ENCODE peak calls at places on chromosomes 5 and 9, in eight cellular contexts. D is brain microvascular endothelial cell, A is uterus, H is right atrium auricular region, R is lung, I is body of pancreas, P is endodermal cell, W is GM23248. K is an unnamed sample.
A peak's percentile ranks its signal among the peaks of the same experiment; 100 is the strongest.

GRCh38 chr5:103258957-103259704 is 568 bp downstream of the MACIR start:
- DNase-seq in D (peak; percentile 13), A (peak; percentile 45), H (no peak), R (peak; percentile 63), I (peak; percentile 54), P (peak; percentile 90), W (peak; percentile 74), K (peak; percentile 63)

GRCh38 chr5:132388244-132389050 is 18.9 kb downstream of the SLC22A5 start:
- DNase-seq in D (no peak), A (peak; percentile 60), H (no peak), R (no peak), I (no peak), P (peak; percentile 36), W (peak; percentile 51), K (no peak)

GRCh38 chr5:139651502-139651862 is 3.3 kb downstream of the CXXC5 start:
- DNase-seq in D (no peak), A (no peak), H (no peak), R (no peak), I (no peak), P (no peak), W (peak; percentile 63), K (peak; percentile 57)

GRCh38 chr5:63648376-63648775 is 313.9 kb downstream of the HTR1A start:
- DNase-seq in D (no peak), A (no peak), H (no peak), R (no peak), I (no peak), P (no peak), W (no peak), K (no peak)

GRCh38 chr9:87498046-87498815 is 564 bp downstream of the DAPK1 start:
- DNase-seq in D (no peak), A (peak; percentile 40), H (no peak), R (peak; percentile 64), I (peak; percentile 70), P (peak; percentile 88), W (peak; percentile 34), K (peak; percentile 42)

GRCh38 chr5:116137544-116138378 is 52.9 kb downstream of the COMMD10 start:
- DNase-seq in D (peak; percentile 35), A (no peak), H (no peak), R (no peak), I (no peak), P (no peak), W (peak; percentile 71), K (no peak)

GRCh38 chr5:180673371-180674252 is 24.2 kb upstream of the FLT4 start:
- DNase-seq in D (no peak), A (no peak), H (no peak), R (no peak), I (no peak), P (peak; percentile 74), W (no peak), K (no peak)

GRCh38 chr5:37111426-37112382 is 137.5 kb downstream of the CPLANE1 start:
- DNase-seq in D (no peak), A (no peak), H (no peak), R (no peak), I (no peak), P (no peak), W (no peak), K (no peak)

GRCh38 chr9:68705636-68706578 is 867 bp downstream of the PIP5K1B start:
- DNase-seq in D (no peak), A (no peak), H (no peak), R (no peak), I (no peak), P (peak; percentile 63), W (no peak), K (peak; percentile 64)
- H3K4me3 ChIP-seq in D (peak overlapping the region; percentile 42), A (peak overlapping the region; percentile 48), H (peak overlapping the region; percentile 67), R (peak overlapping the region; percentile 64), I (peak overlapping the region; percentile 65), P (peak overlapping the region; percentile 97), W (no peak overlapping the region), K (peak overlapping the region; percentile 83)

GRCh38 chr9:114346146-114346545 is 16.5 kb downstream of the ORM2 start:
- DNase-seq in D (no peak), A (no peak), H (no peak), R (no peak), I (no peak), P (no peak), W (no peak), K (no peak)
- H3K36me3 ChIP-seq in D (peaks cover 49% of the 10 kb centered on the region), A (no peaks in the 10 kb centered on the region), H (peaks cover 76% of the 10 kb centered on the region), R (peaks cover 77% of the 10 kb centered on the region), I (no peaks in the 10 kb centered on the region), P (peaks cover 10% of the 10 kb centered on the region), W (peaks cover 23% of the 10 kb centered on the region), K (no peaks in the 10 kb centered on the region)

GRCh38 chr9:95127249-95128176 is 190.0 kb downstream of the FANCC start:
- DNase-seq in D (peak; percentile 74), A (peak; percentile 88), H (peak; percentile 90), R (peak; percentile 78), I (peak; percentile 89), P (peak; percentile 96), W (peak; percentile 94), K (peak; percentile 88)
- H3K4me3 ChIP-seq in D (peak overlapping the region; percentile 55), A (peak overlapping the region; percentile 33), H (peak overlapping the region; percentile 52), R (no peak overlapping the region), I (no peak overlapping the region), P (no peak overlapping the region), W (no peak overlapping the region), K (peak overlapping the region; percentile 58)

GRCh38 chr5:1808466-1808865 is 7.3 kb downstream of the NDUFS6 start:
- DNase-seq in D (no peak), A (no peak), H (no peak), R (no peak), I (no peak), P (no peak), W (peak; percentile 19), K (no peak)
- H3K36me3 ChIP-seq in D (peaks cover 65% of the 10 kb centered on the region), A (no peaks in the 10 kb centered on the region), H (peaks cover 85% of the 10 kb centered on the region), R (peaks cover 42% of the 10 kb centered on the region), I (peaks cover 5% of the 10 kb centered on the region), P (peaks cover 91% of the 10 kb centered on the region), W (peaks cover 13% of the 10 kb centered on the region), K (peaks cover 95% of the 10 kb centered on the region)

GRCh38 chr5:2175842-2176404 is 293.2 kb upstream of the IRX4 start:
- DNase-seq in D (no peak), A (no peak), H (no peak), R (no peak), I (no peak), P (no peak), W (no peak), K (no peak)

GRCh38 chr5:2178528-2178927 is 295.8 kb upstream of the IRX4 start:
- DNase-seq in D (no peak), A (no peak), H (no peak), R (no peak), I (no peak), P (no peak), W (no peak), K (no peak)

GRCh38 chr5:2178071-2178477 is 295.3 kb upstream of the IRX4 start:
- DNase-seq in D (no peak), A (no peak), H (no peak), R (no peak), I (no peak), P (no peak), W (no peak), K (no peak)

GRCh38 chr5:2176581-2176980 is 293.9 kb upstream of the IRX4 start:
- DNase-seq in D (no peak), A (no peak), H (no peak), R (no peak), I (no peak), P (no peak), W (no peak), K (no peak)

GRCh38 chr5:2177244-2177643 is 294.5 kb upstream of the IRX4 start:
- DNase-seq in D (no peak), A (no peak), H (no peak), R (no peak), I (no peak), P (no peak), W (no peak), K (no peak)
- H3K4me3 ChIP-seq in D (no peak overlapping the region), A (no peak overlapping the region), H (no peak overlapping the region), R (no peak overlapping the region), I (no peak overlapping the region), P (no peak overlapping the region), W (no peak overlapping the region), K (no peak overlapping the region)

GRCh38 chr5:177454397-177455035 is 7.9 kb downstream of the PRR7 start:
- DNase-seq in D (peak; percentile 85), A (peak; percentile 93), H (peak; percentile 95), R (peak; percentile 91), I (peak; percentile 96), P (peak; percentile 98), W (peak; percentile 92), K (peak; percentile 96)
- H3K36me3 ChIP-seq in D (peaks cover 26% of the 10 kb centered on the region), A (no peaks in the 10 kb centered on the region), H (no peaks in the 10 kb centered on the region), R (peaks cover 6% of the 10 kb centered on the region), I (no peaks in the 10 kb centered on the region), P (peaks cover 31% of the 10 kb centered on the region), W (peaks cover 8% of the 10 kb centered on the region), K (no peaks in the 10 kb centered on the region)

DNA sequence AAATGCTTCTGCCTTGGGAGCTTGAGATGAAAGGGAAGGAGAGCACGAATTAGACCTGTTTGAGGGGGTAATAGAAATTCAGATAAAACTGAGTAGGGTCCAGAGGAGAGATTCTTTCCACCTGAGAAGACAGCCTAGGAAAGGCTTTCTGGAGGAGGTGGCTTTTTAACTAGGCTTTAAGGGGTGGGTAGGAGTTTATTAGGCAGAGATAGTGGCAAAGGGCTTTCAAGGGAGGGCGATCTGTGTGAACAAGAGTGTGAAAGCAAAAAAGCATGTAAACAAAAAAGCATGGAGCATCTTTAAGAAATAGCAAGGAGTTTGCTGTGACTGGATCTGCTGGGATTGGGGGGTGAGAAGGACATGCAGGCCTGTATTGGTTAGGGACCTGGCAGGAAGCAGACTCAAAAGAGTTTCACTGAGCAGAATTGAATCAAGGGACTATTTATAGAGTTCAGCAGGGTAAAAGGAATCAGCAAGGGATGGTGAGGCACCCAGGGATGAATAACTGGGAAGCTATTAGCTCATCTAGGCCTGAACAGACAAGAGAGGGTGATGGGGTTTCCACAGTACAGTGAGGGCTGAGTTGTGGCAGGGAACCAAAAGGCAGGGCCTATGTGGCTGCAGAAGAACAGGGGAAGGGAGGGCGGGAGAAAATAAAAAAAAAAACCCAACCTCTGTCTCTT is 18.8 kb downstream of the SLC1A1 start:
- DNase-seq in D (peak; percentile 88), A (no peak), H (no peak), R (no peak), I (no peak), P (no peak), W (peak; percentile 96), K (no peak)
- H3K4me3 ChIP-seq in D (no peak overlapping the region), A (no peak overlapping the region), H (no peak overlapping the region), R (no peak overlapping the region), I (no peak overlapping the region), P (no peak overlapping the region), W (peak overlapping the region; percentile 30), K (no peak overlapping the region)

K was measured in psoas muscle.